ENCODE peak calls at places on chromosomes 2 and 18, in five cellular contexts. X is IMR-90, P is H1, E is epithelial cell of proximal tubule, V is fibroblast of lung. M is an unnamed sample.

GRCh38 chr2:30631051-30631671 is 176.1 kb downstream of the CAPN13 start:
- DNase-seq in X (peak; percentile 13), P (no peak), E (no peak), V (no peak), M (peak; percentile 49)

GRCh38 chr18:12391487-12392136 is 14.6 kb upstream of the AFG3L2 start:
- DNase-seq in X (peak; percentile 75), V (peak; percentile 80), P (no peak), E (no peak), M (peak; percentile 65)

GRCh38 chr2:185700883-185701282 is 37.7 kb upstream of the FSIP2 start:
- DNase-seq in E (no peak), P (no peak), V (no peak), X (no peak), M (no peak)

GRCh38 chr2:234488913-234489451 is 7.9 kb downstream of the ARL4C start:
- DNase-seq in X (no peak), V (no peak), E (no peak), P (no peak), M (no peak)

GRCh38 chr18:28794459-28795245 is 617.7 kb upstream of the CDH2 start:
- DNase-seq in X (peak; percentile 55), V (no peak), E (no peak), P (no peak), M (peak; percentile 74)

GRCh38 chr2:161983896-161984295 is 90.1 kb downstream of the DPP4 start:
- DNase-seq in P (no peak), X (peak; percentile 86), V (peak; percentile 51), E (no peak), M (peak; percentile 24)

GRCh38 chr2:85611217-85611704 is 605 bp downstream of the C2orf68 start:
- DNase-seq in E (no peak), X (no peak), P (no peak), V (no peak), M (peak; percentile 5)

GRCh38 chr2:29000481-29000880 is 19.4 kb downstream of the TOGARAM2 start:
- DNase-seq in P (no peak), X (peak; percentile 18), E (no peak), V (no peak), M (no peak)

GRCh38 chr18:79410731-79411613 is 15.2 kb downstream of the NFATC1 start:
- DNase-seq in V (no peak), E (no peak), P (no peak), X (no peak), M (no peak)

GRCh38 chr2:64482765-64483504 is 29.0 kb downstream of the LGALSL start:
- DNase-seq in X (no peak), V (no peak), E (no peak), P (no peak), M (peak; percentile 4)

GRCh38 chr2:46325178-46325928 is 28.1 kb downstream of the EPAS1 start:
- DNase-seq in V (no peak), P (no peak), E (no peak), X (peak; percentile 60), M (peak; percentile 53)

GRCh38 chr2:62706721-62707516 is 1.4 kb downstream of the EHBP1 start:
- DNase-seq in V (no peak), P (no peak), X (no peak), E (no peak), M (no peak)

GRCh38 chr2:203811491-203812221 is 55.9 kb upstream of the CTLA4 start:
- DNase-seq in P (no peak), X (peak; percentile 92), E (peak; percentile 79), V (peak; percentile 80), M (peak; percentile 93)

DNA sequence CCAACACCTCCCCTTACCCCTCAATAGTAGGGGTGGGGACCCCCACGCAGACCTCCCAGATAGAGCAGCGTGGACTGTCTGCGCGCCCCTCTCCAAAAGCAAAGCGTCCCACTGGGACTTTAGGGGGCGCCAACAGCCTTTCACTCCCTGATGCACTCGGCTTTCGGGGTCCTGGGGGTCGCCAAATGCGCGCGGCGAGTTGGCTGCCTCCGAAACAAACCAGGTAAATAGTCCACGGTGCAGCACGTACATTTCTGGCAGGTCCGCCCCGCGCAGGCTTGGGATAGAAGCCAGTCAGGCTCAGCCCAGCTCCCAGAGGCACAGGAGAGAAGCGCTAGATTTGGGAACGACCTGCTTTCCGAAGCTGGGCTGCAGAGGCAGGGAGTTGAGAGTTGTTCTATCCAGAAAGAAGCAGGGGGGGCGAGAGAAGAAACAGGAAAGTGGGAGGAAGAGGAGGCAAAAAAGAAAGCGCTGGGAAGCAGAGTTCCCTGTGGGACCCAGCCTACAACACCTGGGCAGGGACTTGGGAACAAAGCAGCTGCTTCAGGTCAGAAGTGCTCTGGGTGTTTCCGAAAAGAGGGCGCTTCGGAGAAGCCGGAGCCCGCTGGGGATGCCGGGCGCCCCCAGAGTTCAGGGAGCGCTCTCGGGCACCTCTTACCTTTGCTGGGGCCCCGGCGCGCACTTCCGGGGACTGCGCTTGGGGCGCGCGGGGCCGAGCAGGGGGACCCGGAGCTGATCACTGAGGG is 544 bp downstream of the EVA1A start:
- DNase-seq in X (peak; percentile 38), V (peak; percentile 51), E (no peak), P (peak; percentile 73), M (peak; percentile 45)
- TF ChIP-seq CTCF in X (peak; percentile 39), V (peak; percentile 48), E (peak; percentile 49), P (peak; percentile 6), M (peak; percentile 67)

DNA sequence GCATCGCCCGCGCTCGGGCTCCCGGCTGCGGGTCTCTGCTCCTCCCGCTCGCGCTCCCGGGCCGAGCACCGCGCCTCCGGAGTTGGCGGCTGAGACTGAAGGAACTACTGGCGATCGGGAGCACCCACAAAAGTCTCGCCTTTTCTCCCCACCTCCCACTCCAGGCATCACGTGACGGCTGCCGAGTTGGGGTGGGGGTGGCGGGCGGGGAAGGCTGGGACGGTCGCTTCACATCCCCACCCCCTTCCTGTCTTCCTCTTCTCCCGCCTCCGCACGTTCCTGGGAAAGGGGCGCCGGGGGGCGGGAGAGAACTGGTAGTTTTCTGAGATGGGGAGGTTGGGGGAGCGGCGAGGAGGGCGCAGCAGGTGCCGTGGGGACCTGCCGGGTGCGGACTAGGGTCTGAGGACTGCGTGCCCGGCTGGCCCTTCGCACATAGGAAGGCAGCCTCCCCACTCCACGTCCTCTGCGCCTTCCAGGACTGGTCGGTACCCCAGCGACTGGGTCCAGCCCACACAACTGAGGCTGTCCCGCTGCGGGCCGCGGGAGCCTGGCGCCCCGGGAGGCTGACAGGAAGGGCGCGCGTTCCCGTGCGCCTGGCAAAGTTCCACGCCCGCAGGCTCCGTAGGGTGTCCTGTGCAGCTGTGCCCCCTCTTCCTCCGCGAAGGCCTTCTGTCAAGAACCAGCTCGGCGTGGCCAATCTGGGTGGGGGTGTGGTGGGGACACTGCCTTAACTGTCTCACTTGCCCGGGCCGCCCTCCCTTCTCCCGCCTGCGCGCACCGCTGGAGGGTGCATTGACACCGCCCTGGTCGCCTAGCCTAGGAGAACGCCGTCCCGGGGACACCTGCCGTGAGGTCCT is at the start of gene LYPD1:
- DNase-seq in P (peak; percentile 66), X (no peak), V (no peak), E (no peak), M (peak; percentile 65)
- H3K4me3 ChIP-seq in P (peak within 1 kb of the TSS; percentile 67), X (peak within 1 kb of the TSS; percentile 69), V (peak within 1 kb of the TSS; percentile 49), E (peak within 1 kb of the TSS; percentile 69), M (peak within 1 kb of the TSS; percentile 68)

GRCh38 chr2:78351208-78351607 is 674.3 kb upstream of the REG3G start:
- DNase-seq in P (no peak), X (no peak), E (no peak), V (no peak), M (no peak)
- TF ChIP-seq CTCF in P (no peak), X (no peak), E (peak; percentile 38), V (no peak), M (peak; percentile 7)

GRCh38 chr2:71659868-71660518 is 206.6 kb downstream of the DYSF start:
- DNase-seq in E (no peak), P (no peak), X (no peak), V (no peak), M (no peak)
- H3K4me3 ChIP-seq in E (no peak overlapping the region), P (no peak overlapping the region), X (no peak overlapping the region), V (no peak overlapping the region), M (no peak overlapping the region)

DNA sequence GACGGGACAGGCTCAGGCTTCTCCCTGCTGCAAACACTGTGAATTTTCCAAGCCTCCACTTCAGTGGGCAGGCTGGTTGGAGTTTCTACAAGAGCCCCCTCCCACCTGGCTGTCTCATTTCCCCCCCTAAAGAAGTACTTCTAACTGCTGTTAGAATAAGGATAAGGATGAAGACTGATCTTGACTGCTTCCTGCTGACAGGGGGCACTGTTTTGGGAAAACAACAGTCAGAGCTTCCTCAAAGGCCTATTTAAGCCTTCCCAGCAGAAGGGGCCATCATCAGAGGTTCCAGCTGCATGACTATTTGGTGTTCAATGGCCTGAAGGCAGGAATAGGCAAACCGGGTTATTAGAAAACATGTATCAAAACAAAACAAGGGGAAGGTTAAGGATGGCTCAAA is 1162.8 kb downstream of the DSC3 start:
- DNase-seq in V (no peak), P (no peak), X (no peak), E (no peak), M (no peak)
- TF ChIP-seq CTCF in V (no peak), P (peak; percentile 38), X (no peak), E (peak; percentile 11), M (no peak)

DNA sequence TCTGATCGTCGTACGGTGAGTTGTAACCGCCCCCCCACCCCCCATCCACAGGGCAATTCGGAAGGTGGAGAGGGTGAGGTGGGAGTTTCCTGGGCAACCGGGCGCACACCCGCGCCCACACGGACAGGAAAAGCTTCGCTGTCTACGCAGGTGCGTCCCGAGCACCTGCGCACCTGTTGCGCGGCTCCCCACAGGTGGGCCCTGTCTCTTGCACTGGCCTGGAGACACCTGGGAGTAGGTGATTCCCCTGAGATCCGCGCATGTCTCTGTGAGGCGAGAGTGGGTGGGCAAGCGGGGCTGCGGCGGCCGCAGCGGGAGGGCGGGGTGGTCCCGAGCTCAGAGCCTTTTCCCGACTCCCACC is 467 bp upstream of the ATP6V1C2 start:
- DNase-seq in X (no peak), E (no peak), V (no peak), P (no peak), M (no peak)
- H3K4me3 ChIP-seq in X (no peak overlapping the region), E (peak overlapping the region; percentile 26), V (no peak overlapping the region), P (peak overlapping the region; percentile 55), M (no peak overlapping the region)

GRCh38 chr2:179412116-179412515 is 147.5 kb upstream of the SESTD1 start:
- DNase-seq in P (no peak), E (no peak), V (peak; percentile 21), X (peak; percentile 51), M (peak; percentile 34)

DNA sequence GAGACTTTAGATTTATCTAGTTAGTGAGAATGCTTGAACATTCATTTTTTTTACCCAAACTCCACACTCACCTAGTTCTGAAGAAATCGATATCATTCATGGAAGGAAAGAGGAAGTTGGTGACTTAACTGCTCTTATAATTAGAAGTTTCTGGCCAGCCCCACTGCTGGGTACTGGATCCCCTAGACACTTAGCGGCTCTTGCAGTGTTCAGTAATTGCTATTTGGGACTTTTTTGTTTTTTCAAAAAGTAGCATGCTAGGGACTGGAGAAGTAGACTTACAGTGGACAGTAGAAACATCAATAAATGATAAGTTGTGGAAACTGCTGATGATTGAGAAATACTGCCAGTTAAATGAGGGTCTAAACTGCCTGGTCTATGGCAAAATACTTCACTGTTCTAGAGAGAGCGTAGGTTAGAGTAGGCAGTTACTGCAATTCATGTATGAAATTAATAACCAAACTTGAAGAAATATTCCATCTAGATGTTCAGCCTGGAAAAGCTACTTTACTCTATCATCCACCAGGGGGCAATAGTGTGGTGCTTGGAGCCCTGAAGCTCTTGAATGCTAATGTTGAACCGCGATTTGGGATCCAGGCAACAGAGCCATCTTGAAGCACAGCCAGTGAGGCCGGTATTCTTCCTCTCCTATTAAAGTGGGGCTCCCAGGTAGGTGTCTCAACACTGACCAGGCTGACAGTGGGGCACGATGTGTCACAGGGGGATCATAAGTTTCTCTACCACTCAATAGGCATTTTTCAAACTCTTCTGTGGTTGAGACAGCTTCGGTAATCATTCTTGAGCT is 146.1 kb upstream of the SESTD1 start:
- DNase-seq in V (peak; percentile 76), E (no peak), X (peak; percentile 65), P (peak; percentile 51), M (peak; percentile 56)
- TF ChIP-seq CTCF in V (peak; percentile 84), E (peak; percentile 89), X (peak; percentile 67), P (peak; percentile 74), M (peak; percentile 75)

GRCh38 chr18:59383831-59384230 is 24.8 kb upstream of the LMAN1 start:
- DNase-seq in E (no peak), P (no peak), X (no peak), V (no peak), M (no peak)
- H3K4me3 ChIP-seq in E (no peak overlapping the region), P (no peak overlapping the region), X (no peak overlapping the region), V (no peak overlapping the region), M (no peak overlapping the region)

M was measured in astrocyte of the spinal cord.